ENCODE peak calls at places on chromosomes 3 and 15, in eight cellular contexts. I is suprapubic skin, E is Peyer's patch, W is ovary, J is tibial nerve, U is stomach, R is K562, L is spleen. D is an unnamed sample.

GRCh38 chr15:74332611-74333010 is 34.8 kb downstream of the CYP11A1 start:
- DNase-seq in E (peak; percentile 29), I (no peak), J (no peak), L (peak; percentile 52), U (no peak), R (no peak), W (no peak), D (peak; percentile 11)

GRCh38 chr15:90819850-90820249 is 48.5 kb upstream of the FURIN start:
- DNase-seq in R (peak; percentile 26), I (no peak), L (no peak), U (no peak), E (no peak), W (no peak), J (no peak), D (no peak)

GRCh38 chr3:141690366-141691072 is 47.6 kb upstream of the RNF7 start:
- DNase-seq in R (no peak), L (no peak), W (no peak), J (no peak), E (no peak), U (no peak), I (no peak), D (no peak)

GRCh38 chr15:61155741-61156700 is 73.1 kb downstream of the RORA start:
- DNase-seq in E (no peak), U (no peak), L (no peak), R (no peak), J (no peak), I (peak; percentile 76), W (no peak), D (peak; percentile 74)

GRCh38 chr3:125069452-125069851 is 13.7 kb upstream of the HEG1 start:
- DNase-seq in R (no peak), U (no peak), E (no peak), L (no peak), J (no peak), W (no peak), I (no peak), D (no peak)

GRCh38 chr3:169558371-169558770 is 105.1 kb downstream of the MECOM start:
- DNase-seq in U (no peak), R (no peak), W (no peak), J (no peak), E (no peak), L (no peak), I (no peak), D (no peak)

GRCh38 chr3:24494616-24495333 is at the start of gene THRB:
- DNase-seq in J (peak; percentile 44), U (peak; percentile 74), E (peak; percentile 83), W (peak; percentile 59), L (peak; percentile 89), I (peak; percentile 86), R (peak; percentile 77), D (peak; percentile 86)

GRCh38 chr3:133592843-133593242 is 19.4 kb downstream of the CDV3 start:
- DNase-seq in I (no peak), E (no peak), R (no peak), J (no peak), L (no peak), W (no peak), U (no peak), D (no peak)

GRCh38 chr3:113329757-113330156 is 111.5 kb downstream of the CFAP44 start:
- DNase-seq in E (no peak), R (no peak), I (no peak), L (no peak), W (no peak), U (no peak), J (no peak), D (no peak)

GRCh38 chr3:141940204-141940776 is 63.8 kb downstream of the ATP1B3 start:
- DNase-seq in E (peak; percentile 77), L (peak; percentile 41), W (no peak), I (peak; percentile 85), R (no peak), U (no peak), J (no peak), D (no peak)

GRCh38 chr3:9433884-9434521 is 36.6 kb downstream of the SETD5 start:
- DNase-seq in I (no peak), J (no peak), L (no peak), E (no peak), U (no peak), R (no peak), W (no peak), D (no peak)

GRCh38 chr3:46368569-46368968 is 2.2 kb upstream of the CCR5 start:
- DNase-seq in L (peak; percentile 93), E (no peak), W (no peak), R (no peak), J (no peak), I (peak; percentile 69), U (peak; percentile 51), D (peak; percentile 83)

GRCh38 chr3:40128169-40128568 is 181.3 kb upstream of the EIF1B start:
- DNase-seq in I (no peak), J (no peak), L (no peak), U (no peak), W (no peak), E (no peak), R (no peak), D (no peak)

GRCh38 chr15:62344806-62345539 is 179.9 kb upstream of the C2CD4B start:
- DNase-seq in J (no peak), U (peak; percentile 75), I (no peak), W (no peak), L (peak; percentile 80), E (peak; percentile 64), R (peak; percentile 65), D (no peak)

GRCh38 chr15:100873029-100873677 is 6.5 kb upstream of the ALDH1A3 start:
- DNase-seq in J (peak; percentile 76), E (no peak), R (peak; percentile 61), I (peak; percentile 74), L (no peak), W (no peak), U (peak; percentile 71), D (peak; percentile 51)

GRCh38 chr3:187223799-187224198 is 26.5 kb downstream of the RTP1 start:
- DNase-seq in R (no peak), I (no peak), W (no peak), J (no peak), U (no peak), L (no peak), E (no peak), D (no peak)

GRCh38 chr3:114519415-114519814 is 225.6 kb downstream of the TIGIT start:
- DNase-seq in I (no peak), L (no peak), U (no peak), W (no peak), R (no peak), E (no peak), J (no peak), D (peak; percentile 33)

GRCh38 chr15:39455502-39455991 is 125.3 kb upstream of the THBS1 start:
- DNase-seq in U (no peak), J (no peak), I (no peak), L (no peak), W (no peak), R (peak; percentile 48), E (no peak), D (no peak)

GRCh38 chr15:74240002-74240568 is 4.0 kb downstream of the CCDC33 start:
- DNase-seq in W (peak; percentile 57), E (peak; percentile 73), L (peak; percentile 89), J (peak; percentile 19), I (no peak), R (no peak), U (peak; percentile 95), D (peak; percentile 95)

GRCh38 chr3:193773266-193774183 is 180.5 kb downstream of the OPA1 start:
- DNase-seq in I (no peak), R (no peak), E (no peak), L (no peak), J (no peak), U (no peak), W (no peak), D (no peak)

GRCh38 chr15:50824507-50824906 is 59.0 kb upstream of the SPPL2A start:
- DNase-seq in W (no peak), U (no peak), I (no peak), R (no peak), J (no peak), E (no peak), L (no peak), D (no peak)

GRCh38 chr3:120875507-120875906 is 32.5 kb upstream of the STXBP5L start:
- DNase-seq in R (no peak), I (no peak), L (no peak), W (no peak), E (no peak), J (no peak), U (no peak), D (no peak)
- H3K4me1 ChIP-seq in R (no peaks in the 10 kb centered on the region), I (no peaks in the 10 kb centered on the region), L (no peaks in the 10 kb centered on the region), W (peaks cover 6% of the 10 kb centered on the region), E (no peaks in the 10 kb centered on the region), J (no peaks in the 10 kb centered on the region), U (no peaks in the 10 kb centered on the region), D (no peaks in the 10 kb centered on the region)

DNA sequence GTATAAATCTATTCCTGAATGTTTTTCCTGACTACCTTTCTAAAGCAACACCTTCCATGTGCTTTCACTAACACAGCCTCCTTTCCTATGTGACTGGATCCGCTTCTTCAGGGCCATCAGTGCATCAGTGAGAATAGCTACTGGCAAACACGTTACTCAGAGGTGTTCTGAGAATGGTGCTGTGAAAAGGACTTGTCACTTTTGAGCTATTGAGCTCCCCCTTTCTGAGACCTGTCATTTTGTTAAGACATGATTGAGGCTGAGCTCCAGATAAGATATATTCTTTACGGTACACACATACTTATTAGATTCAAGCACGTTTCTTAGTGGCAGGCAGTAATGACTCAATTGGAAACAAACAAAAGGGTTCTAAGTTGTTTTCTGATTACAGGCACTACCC is 45.0 kb upstream of the ADCY5 start:
- DNase-seq in U (no peak), E (no peak), W (no peak), J (no peak), R (no peak), L (no peak), I (no peak), D (no peak)
- H3K27me3 ChIP-seq in U (no peaks in the 10 kb centered on the region), E (no peaks in the 10 kb centered on the region), W (no peaks in the 10 kb centered on the region), J (no peaks in the 10 kb centered on the region), R (no peaks in the 10 kb centered on the region), L (no peaks in the 10 kb centered on the region), I (no peaks in the 10 kb centered on the region), D (no peaks in the 10 kb centered on the region)

GRCh38 chr15:40582726-40583246 is 11.3 kb upstream of the KNL1 start:
- DNase-seq in I (no peak), J (no peak), R (peak; percentile 26), L (no peak), W (no peak), U (no peak), E (no peak), D (no peak)
- TF ChIP-seq POLR2A in I (no peak), J (no peak), R (no peak), L (no peak), W (no peak), U (no peak), E (no peak), D (no peak)

DNA sequence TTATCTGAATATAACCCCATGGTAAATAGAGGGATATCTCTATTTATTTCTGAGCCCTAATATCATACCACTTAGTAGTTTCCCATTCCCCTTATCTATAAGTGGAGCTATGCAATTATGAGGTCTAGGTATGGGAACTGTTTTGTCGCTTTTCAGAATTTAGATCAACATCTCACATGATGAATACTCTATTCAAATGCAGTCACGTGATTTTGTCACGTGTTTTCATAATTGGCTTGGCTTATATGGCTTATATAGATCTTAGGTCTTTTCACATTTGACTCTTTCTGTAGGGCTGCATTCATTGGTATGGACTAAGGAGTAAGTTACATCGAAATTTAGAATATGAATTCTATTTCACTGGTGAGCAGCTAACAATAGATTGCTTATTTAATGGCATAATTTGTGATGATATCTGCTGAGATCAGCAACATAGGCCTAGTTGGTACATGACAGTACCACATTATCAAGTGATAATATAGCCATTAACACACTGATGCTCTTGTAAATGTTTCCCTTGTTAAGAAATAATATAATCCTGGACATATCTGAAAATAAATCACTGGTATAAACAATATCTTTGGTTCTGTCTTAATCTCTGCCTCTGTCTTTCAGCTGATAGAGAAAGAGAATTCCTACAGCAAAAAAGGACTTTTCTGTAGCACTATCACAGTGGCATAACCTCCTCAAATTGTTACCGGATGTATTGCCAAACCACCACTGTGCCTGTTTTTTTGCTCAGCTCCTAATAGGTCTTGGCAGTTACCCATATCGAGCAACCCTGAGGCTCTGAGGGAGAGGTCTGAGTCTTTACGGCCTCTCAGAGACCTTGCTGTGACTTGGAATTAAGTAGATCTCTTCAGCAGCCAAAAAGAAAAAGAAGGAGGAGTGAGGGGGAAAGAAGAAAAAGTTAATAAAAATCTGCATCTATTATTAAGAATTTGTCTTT is 357.1 kb downstream of the ZPLD1 start:
- DNase-seq in W (no peak), L (no peak), E (no peak), R (no peak), J (no peak), I (no peak), U (no peak), D (no peak)
- H3K4me1 ChIP-seq in W (no peaks in the 10 kb centered on the region), L (no peaks in the 10 kb centered on the region), E (no peaks in the 10 kb centered on the region), R (no peaks in the 10 kb centered on the region), J (no peaks in the 10 kb centered on the region), I (no peaks in the 10 kb centered on the region), U (no peaks in the 10 kb centered on the region), D (no peaks in the 10 kb centered on the region)